ENCODE peak calls at places on chromosomes 11 and 22, in nine cellular contexts. One of them, this sample, is unnamed.
A peak's percentile ranks its signal among the peaks of the same experiment; 100 is the strongest.

GRCh38 chr11:117096140-117096972 is 1.9 kb downstream of the SIK3 start:
- DNase-seq in activated CD4-positive, alpha-beta T cell treated with anti-CD3 and anti-CD28 coated beads, Interleukin-2, amount 50 U/mL, for 1 hour: peak; percentile 44
- DNase-seq in left ventricle myocardium inferior: no peak
- DNase-seq in RWPE1: no peak
- DNase-seq in KBM-7: peak; percentile 50
- DNase-seq in testis: peak; percentile 59
- DNase-seq in cardiac muscle cell: peak; percentile 62
- DNase-seq in T-cell: peak; percentile 39
- DNase-seq in activated T-helper 9 cell treated with anti-CD3 and anti-CD28 coated beads, Interleukin-2, amount 50 U/mL, for 16 hours: no peak
- DNase-seq in this sample: no peak

GRCh38 chr11:43930868-43931716 is 11.3 kb upstream of the C11orf96 start:
- DNase-seq in activated CD4-positive, alpha-beta T cell treated with anti-CD3 and anti-CD28 coated beads, Interleukin-2, amount 50 U/mL, for 1 hour: no peak
- DNase-seq in left ventricle myocardium inferior: no peak
- DNase-seq in RWPE1: no peak
- DNase-seq in KBM-7: no peak
- DNase-seq in testis: no peak
- DNase-seq in cardiac muscle cell: no peak
- DNase-seq in T-cell: no peak
- DNase-seq in activated T-helper 9 cell treated with anti-CD3 and anti-CD28 coated beads, Interleukin-2, amount 50 U/mL, for 16 hours: no peak
- DNase-seq in this sample: no peak

GRCh38 chr11:6613496-6613895 is 1.5 kb upstream of the TAF10 start:
- DNase-seq in activated CD4-positive, alpha-beta T cell treated with anti-CD3 and anti-CD28 coated beads, Interleukin-2, amount 50 U/mL, for 1 hour: no peak
- DNase-seq in left ventricle myocardium inferior: no peak
- DNase-seq in RWPE1: no peak
- DNase-seq in KBM-7: no peak
- DNase-seq in testis: no peak
- DNase-seq in cardiac muscle cell: no peak
- DNase-seq in T-cell: no peak
- DNase-seq in activated T-helper 9 cell treated with anti-CD3 and anti-CD28 coated beads, Interleukin-2, amount 50 U/mL, for 16 hours: no peak
- DNase-seq in this sample: no peak

GRCh38 chr22:35021166-35021565 is 44.8 kb upstream of the ISX start:
- DNase-seq in activated CD4-positive, alpha-beta T cell treated with anti-CD3 and anti-CD28 coated beads, Interleukin-2, amount 50 U/mL, for 1 hour: no peak
- DNase-seq in left ventricle myocardium inferior: no peak
- DNase-seq in RWPE1: no peak
- DNase-seq in KBM-7: no peak
- DNase-seq in testis: no peak
- DNase-seq in cardiac muscle cell: no peak
- DNase-seq in T-cell: no peak
- DNase-seq in activated T-helper 9 cell treated with anti-CD3 and anti-CD28 coated beads, Interleukin-2, amount 50 U/mL, for 16 hours: no peak
- DNase-seq in this sample: no peak

GRCh38 chr22:37514526-37515051 is 4.6 kb downstream of the CARD10 start:
- DNase-seq in activated CD4-positive, alpha-beta T cell treated with anti-CD3 and anti-CD28 coated beads, Interleukin-2, amount 50 U/mL, for 1 hour: no peak
- DNase-seq in left ventricle myocardium inferior: no peak
- DNase-seq in RWPE1: no peak
- DNase-seq in KBM-7: no peak
- DNase-seq in testis: peak; percentile 49
- DNase-seq in cardiac muscle cell: no peak
- DNase-seq in T-cell: no peak
- DNase-seq in activated T-helper 9 cell treated with anti-CD3 and anti-CD28 coated beads, Interleukin-2, amount 50 U/mL, for 16 hours: no peak
- DNase-seq in this sample: no peak

GRCh38 chr22:37032535-37033460 is 13.3 kb downstream of the MPST start:
- DNase-seq in activated CD4-positive, alpha-beta T cell treated with anti-CD3 and anti-CD28 coated beads, Interleukin-2, amount 50 U/mL, for 1 hour: no peak
- DNase-seq in left ventricle myocardium inferior: no peak
- DNase-seq in RWPE1: peak; percentile 76
- DNase-seq in KBM-7: no peak
- DNase-seq in testis: no peak
- DNase-seq in cardiac muscle cell: no peak
- DNase-seq in T-cell: no peak
- DNase-seq in activated T-helper 9 cell treated with anti-CD3 and anti-CD28 coated beads, Interleukin-2, amount 50 U/mL, for 16 hours: no peak
- DNase-seq in this sample: peak; percentile 74

GRCh38 chr11:21475276-21475675 is 717.6 kb upstream of the ANO5 start:
- DNase-seq in activated CD4-positive, alpha-beta T cell treated with anti-CD3 and anti-CD28 coated beads, Interleukin-2, amount 50 U/mL, for 1 hour: no peak
- DNase-seq in left ventricle myocardium inferior: no peak
- DNase-seq in RWPE1: no peak
- DNase-seq in KBM-7: no peak
- DNase-seq in testis: no peak
- DNase-seq in cardiac muscle cell: no peak
- DNase-seq in T-cell: no peak
- DNase-seq in activated T-helper 9 cell treated with anti-CD3 and anti-CD28 coated beads, Interleukin-2, amount 50 U/mL, for 16 hours: no peak
- DNase-seq in this sample: no peak

GRCh38 chr22:22226448-22227187 is 18.0 kb upstream of the VPREB1 start:
- DNase-seq in activated CD4-positive, alpha-beta T cell treated with anti-CD3 and anti-CD28 coated beads, Interleukin-2, amount 50 U/mL, for 1 hour: no peak
- DNase-seq in left ventricle myocardium inferior: no peak
- DNase-seq in RWPE1: no peak
- DNase-seq in KBM-7: no peak
- DNase-seq in testis: no peak
- DNase-seq in cardiac muscle cell: no peak
- DNase-seq in T-cell: no peak
- DNase-seq in activated T-helper 9 cell treated with anti-CD3 and anti-CD28 coated beads, Interleukin-2, amount 50 U/mL, for 16 hours: no peak
- DNase-seq in this sample: no peak

GRCh38 chr22:47687364-47687655 is 924.9 kb downstream of the TBC1D22A start:
- DNase-seq in activated CD4-positive, alpha-beta T cell treated with anti-CD3 and anti-CD28 coated beads, Interleukin-2, amount 50 U/mL, for 1 hour: no peak
- DNase-seq in left ventricle myocardium inferior: no peak
- DNase-seq in RWPE1: no peak
- DNase-seq in KBM-7: no peak
- DNase-seq in testis: no peak
- DNase-seq in cardiac muscle cell: no peak
- DNase-seq in T-cell: no peak
- DNase-seq in activated T-helper 9 cell treated with anti-CD3 and anti-CD28 coated beads, Interleukin-2, amount 50 U/mL, for 16 hours: no peak
- DNase-seq in this sample: no peak

GRCh38 chr11:1005913-1006312 is 30.6 kb downstream of the MUC6 start:
- DNase-seq in activated CD4-positive, alpha-beta T cell treated with anti-CD3 and anti-CD28 coated beads, Interleukin-2, amount 50 U/mL, for 1 hour: no peak
- DNase-seq in left ventricle myocardium inferior: peak; percentile 44
- DNase-seq in RWPE1: peak; percentile 45
- DNase-seq in KBM-7: no peak
- DNase-seq in testis: peak; percentile 35
- DNase-seq in cardiac muscle cell: no peak
- DNase-seq in T-cell: no peak
- DNase-seq in activated T-helper 9 cell treated with anti-CD3 and anti-CD28 coated beads, Interleukin-2, amount 50 U/mL, for 16 hours: no peak
- DNase-seq in this sample: no peak

GRCh38 chr11:64455436-64456261 is 96.7 kb downstream of the RPS6KA4 start:
- DNase-seq in activated CD4-positive, alpha-beta T cell treated with anti-CD3 and anti-CD28 coated beads, Interleukin-2, amount 50 U/mL, for 1 hour: no peak
- DNase-seq in left ventricle myocardium inferior: no peak
- DNase-seq in RWPE1: no peak
- DNase-seq in KBM-7: no peak
- DNase-seq in testis: no peak
- DNase-seq in cardiac muscle cell: no peak
- DNase-seq in T-cell: no peak
- DNase-seq in activated T-helper 9 cell treated with anti-CD3 and anti-CD28 coated beads, Interleukin-2, amount 50 U/mL, for 16 hours: no peak
- DNase-seq in this sample: no peak

GRCh38 chr22:31085928-31086327 is 4.8 kb downstream of the SMTN start:
- DNase-seq in activated CD4-positive, alpha-beta T cell treated with anti-CD3 and anti-CD28 coated beads, Interleukin-2, amount 50 U/mL, for 1 hour: no peak
- DNase-seq in left ventricle myocardium inferior: no peak
- DNase-seq in RWPE1: no peak
- DNase-seq in KBM-7: no peak
- DNase-seq in testis: no peak
- DNase-seq in cardiac muscle cell: no peak
- DNase-seq in T-cell: no peak
- DNase-seq in activated T-helper 9 cell treated with anti-CD3 and anti-CD28 coated beads, Interleukin-2, amount 50 U/mL, for 16 hours: no peak
- DNase-seq in this sample: no peak

GRCh38 chr11:86099727-86100320 is 30.9 kb upstream of the PICALM start:
- DNase-seq in activated CD4-positive, alpha-beta T cell treated with anti-CD3 and anti-CD28 coated beads, Interleukin-2, amount 50 U/mL, for 1 hour: no peak
- DNase-seq in left ventricle myocardium inferior: no peak
- DNase-seq in RWPE1: peak; percentile 46
- DNase-seq in KBM-7: no peak
- DNase-seq in testis: no peak
- DNase-seq in cardiac muscle cell: no peak
- DNase-seq in T-cell: no peak
- DNase-seq in activated T-helper 9 cell treated with anti-CD3 and anti-CD28 coated beads, Interleukin-2, amount 50 U/mL, for 16 hours: no peak
- DNase-seq in this sample: peak; percentile 55

GRCh38 chr11:119298726-119299125 is 18.2 kb downstream of the MCAM start:
- DNase-seq in activated CD4-positive, alpha-beta T cell treated with anti-CD3 and anti-CD28 coated beads, Interleukin-2, amount 50 U/mL, for 1 hour: no peak
- DNase-seq in left ventricle myocardium inferior: peak; percentile 65
- DNase-seq in RWPE1: no peak
- DNase-seq in KBM-7: no peak
- DNase-seq in testis: no peak
- DNase-seq in cardiac muscle cell: no peak
- DNase-seq in T-cell: no peak
- DNase-seq in activated T-helper 9 cell treated with anti-CD3 and anti-CD28 coated beads, Interleukin-2, amount 50 U/mL, for 16 hours: no peak
- DNase-seq in this sample: no peak

GRCh38 chr11:9808943-9809342 is 145.1 kb downstream of the SWAP70 start:
- DNase-seq in activated CD4-positive, alpha-beta T cell treated with anti-CD3 and anti-CD28 coated beads, Interleukin-2, amount 50 U/mL, for 1 hour: no peak
- DNase-seq in left ventricle myocardium inferior: no peak
- DNase-seq in RWPE1: no peak
- DNase-seq in KBM-7: peak; percentile 3
- DNase-seq in testis: no peak
- DNase-seq in cardiac muscle cell: no peak
- DNase-seq in T-cell: no peak
- DNase-seq in activated T-helper 9 cell treated with anti-CD3 and anti-CD28 coated beads, Interleukin-2, amount 50 U/mL, for 16 hours: no peak
- DNase-seq in this sample: no peak

GRCh38 chr11:117143390-117143789 is 697 bp upstream of the PAFAH1B2 start:
- DNase-seq in activated CD4-positive, alpha-beta T cell treated with anti-CD3 and anti-CD28 coated beads, Interleukin-2, amount 50 U/mL, for 1 hour: peak; percentile 14
- DNase-seq in left ventricle myocardium inferior: peak; percentile 40
- DNase-seq in RWPE1: peak; percentile 52
- DNase-seq in KBM-7: peak; percentile 50
- DNase-seq in testis: peak; percentile 85
- DNase-seq in cardiac muscle cell: peak; percentile 45
- DNase-seq in T-cell: peak; percentile 8
- DNase-seq in activated T-helper 9 cell treated with anti-CD3 and anti-CD28 coated beads, Interleukin-2, amount 50 U/mL, for 16 hours: no peak
- DNase-seq in this sample: no peak

GRCh38 chr11:10669258-10670033 is 24.1 kb downstream of the IRAG1 start:
- DNase-seq in activated CD4-positive, alpha-beta T cell treated with anti-CD3 and anti-CD28 coated beads, Interleukin-2, amount 50 U/mL, for 1 hour: no peak
- DNase-seq in left ventricle myocardium inferior: no peak
- DNase-seq in RWPE1: no peak
- DNase-seq in KBM-7: no peak
- DNase-seq in testis: peak; percentile 52
- DNase-seq in cardiac muscle cell: no peak
- DNase-seq in T-cell: no peak
- DNase-seq in activated T-helper 9 cell treated with anti-CD3 and anti-CD28 coated beads, Interleukin-2, amount 50 U/mL, for 16 hours: no peak
- DNase-seq in this sample: peak; percentile 24

GRCh38 chr22:50317674-50318073 is 9.1 kb downstream of the DENND6B start:
- DNase-seq in activated CD4-positive, alpha-beta T cell treated with anti-CD3 and anti-CD28 coated beads, Interleukin-2, amount 50 U/mL, for 1 hour: no peak
- DNase-seq in left ventricle myocardium inferior: no peak
- DNase-seq in RWPE1: no peak
- DNase-seq in KBM-7: no peak
- DNase-seq in testis: no peak
- DNase-seq in cardiac muscle cell: no peak
- DNase-seq in T-cell: no peak
- DNase-seq in activated T-helper 9 cell treated with anti-CD3 and anti-CD28 coated beads, Interleukin-2, amount 50 U/mL, for 16 hours: no peak
- DNase-seq in this sample: no peak

GRCh38 chr11:76770642-76771445 is 12.3 kb upstream of the TSKU start:
- DNase-seq in activated CD4-positive, alpha-beta T cell treated with anti-CD3 and anti-CD28 coated beads, Interleukin-2, amount 50 U/mL, for 1 hour: no peak
- DNase-seq in left ventricle myocardium inferior: no peak
- DNase-seq in RWPE1: no peak
- DNase-seq in KBM-7: no peak
- DNase-seq in testis: peak; percentile 71
- DNase-seq in cardiac muscle cell: no peak
- DNase-seq in T-cell: no peak
- DNase-seq in activated T-helper 9 cell treated with anti-CD3 and anti-CD28 coated beads, Interleukin-2, amount 50 U/mL, for 16 hours: no peak
- DNase-seq in this sample: peak; percentile 92

GRCh38 chr22:40190501-40190900 is 12.8 kb downstream of the TNRC6B start:
- DNase-seq in activated CD4-positive, alpha-beta T cell treated with anti-CD3 and anti-CD28 coated beads, Interleukin-2, amount 50 U/mL, for 1 hour: no peak
- DNase-seq in left ventricle myocardium inferior: peak; percentile 45
- DNase-seq in RWPE1: no peak
- DNase-seq in KBM-7: peak; percentile 37
- DNase-seq in testis: peak; percentile 75
- DNase-seq in cardiac muscle cell: peak; percentile 69
- DNase-seq in T-cell: no peak
- DNase-seq in activated T-helper 9 cell treated with anti-CD3 and anti-CD28 coated beads, Interleukin-2, amount 50 U/mL, for 16 hours: no peak
- DNase-seq in this sample: no peak

GRCh38 chr22:45310331-45311032 is 748 bp downstream of the FAM118A start:
- DNase-seq in activated CD4-positive, alpha-beta T cell treated with anti-CD3 and anti-CD28 coated beads, Interleukin-2, amount 50 U/mL, for 1 hour: no peak
- DNase-seq in left ventricle myocardium inferior: no peak
- DNase-seq in RWPE1: no peak
- DNase-seq in KBM-7: no peak
- DNase-seq in testis: no peak
- DNase-seq in cardiac muscle cell: no peak
- DNase-seq in T-cell: no peak
- DNase-seq in activated T-helper 9 cell treated with anti-CD3 and anti-CD28 coated beads, Interleukin-2, amount 50 U/mL, for 16 hours: no peak
- DNase-seq in this sample: no peak

This sample was measured in RCC 7860.